ENCODE peak calls at places on chromosomes 6 and 20, in ten cellular contexts. O is GM06990, W is adrenal gland, A is upper lobe of left lung, K is nephron progenitor cell, X is testis, V is right lobe of liver, M is prostate gland, G is stomach, E is tibial artery. C is an unnamed sample.

GRCh38 chr6:116695398-116695797 is 14.4 kb downstream of the KPNA5 start:
- DNase-seq in V (no peak), K (no peak), X (no peak), G (no peak), M (no peak), A (no peak), E (no peak), W (no peak), O (peak), C (peak)

GRCh38 chr20:2729251-2729713 is 36.7 kb downstream of the EBF4 start:
- DNase-seq in G (no peak), K (no peak), W (no peak), M (no peak), V (no peak), E (no peak), X (no peak), A (no peak), O (no peak), C (no peak)

GRCh38 chr6:144360401-144360800 is 75.3 kb downstream of the UTRN start:
- DNase-seq in X (no peak), G (no peak), V (no peak), E (no peak), M (no peak), O (no peak), A (no peak), W (no peak), K (no peak), C (no peak)

GRCh38 chr6:20916081-20916480 is 381.8 kb downstream of the CDKAL1 start:
- DNase-seq in W (no peak), E (no peak), K (no peak), V (no peak), M (no peak), G (no peak), X (no peak), O (no peak), A (no peak), C (peak)

GRCh38 chr6:99495466-99495865 is 19.8 kb downstream of the USP45 start:
- DNase-seq in M (no peak), G (no peak), E (no peak), K (no peak), V (no peak), W (no peak), O (no peak), X (no peak), A (no peak), C (no peak)

GRCh38 chr6:73817238-73817637 is 121.2 kb downstream of the CD109 start:
- DNase-seq in M (no peak), G (no peak), K (no peak), X (no peak), E (no peak), O (no peak), V (no peak), W (no peak), A (no peak), C (no peak)

GRCh38 chr20:53128024-53128423 is 155.9 kb downstream of the TSHZ2 start:
- DNase-seq in W (no peak), E (no peak), V (no peak), K (no peak), A (no peak), X (no peak), G (no peak), O (no peak), M (no peak), C (no peak)

GRCh38 chr6:113858067-113858604 is 991 bp downstream of the MARCKS start:
- DNase-seq in K (peak), G (peak), O (peak), X (peak), V (peak), A (peak), E (peak), M (peak), W (peak), C (peak)

GRCh38 chr6:32170294-32170693 is 5.6 kb downstream of the AGPAT1 start:
- DNase-seq in X (no peak), O (no peak), G (no peak), K (no peak), W (no peak), V (no peak), A (no peak), E (no peak), M (no peak), C (no peak)

GRCh38 chr20:15703171-15703911 is 869.9 kb downstream of the KIF16B start:
- DNase-seq in M (no peak), K (no peak), V (no peak), E (no peak), G (no peak), X (no peak), O (no peak), A (no peak), W (no peak), C (peak)

GRCh38 chr6:121764493-121764892 is 329.0 kb downstream of the GJA1 start:
- DNase-seq in A (no peak), V (no peak), W (no peak), O (no peak), G (no peak), E (no peak), X (no peak), K (no peak), M (no peak), C (no peak)

GRCh38 chr20:12949429-12949980 is 59.3 kb upstream of the SPTLC3 start:
- DNase-seq in O (no peak), M (no peak), E (no peak), G (no peak), V (no peak), X (no peak), W (no peak), A (no peak), K (no peak), C (peak)

GRCh38 chr6:36809933-36810844 is 29.1 kb downstream of the CPNE5 start:
- DNase-seq in V (no peak), G (no peak), W (no peak), E (no peak), A (no peak), K (no peak), X (no peak), M (no peak), O (no peak), C (no peak)

GRCh38 chr20:21104466-21104761 is 1.7 kb downstream of the LINC00237 start:
- DNase-seq in O (no peak), E (no peak), A (no peak), K (no peak), X (no peak), V (no peak), G (no peak), W (no peak), M (no peak), C (no peak)

GRCh38 chr6:56849876-56850275 is 105.0 kb upstream of the BEND6 start:
- DNase-seq in O (no peak), K (no peak), A (no peak), G (no peak), X (peak), V (no peak), E (no peak), M (no peak), W (peak), C (peak)

GRCh38 chr20:47271216-47271615 is 85.3 kb downstream of the ZMYND8 start:
- DNase-seq in A (no peak), V (no peak), K (no peak), W (no peak), O (no peak), X (no peak), G (no peak), M (no peak), E (no peak), C (no peak)

GRCh38 chr6:33621396-33622388 is 570 bp downstream of the ITPR3 start:
- DNase-seq in A (peak), E (no peak), X (peak), W (no peak), V (no peak), O (peak), G (peak), K (peak), M (peak), C (no peak)

GRCh38 chr6:170128346-170128745 is 162.5 kb downstream of the DLL1 start:
- DNase-seq in W (no peak), E (peak), G (peak), O (no peak), K (no peak), V (peak), X (peak), M (no peak), A (peak), C (no peak)

GRCh38 chr20:14951707-14952106 is 614.3 kb upstream of the FLRT3 start:
- DNase-seq in A (no peak), X (no peak), W (no peak), E (no peak), O (no peak), G (no peak), V (no peak), M (no peak), K (no peak), C (peak)

GRCh38 chr6:132919476-132919875 is 105.1 kb downstream of the RPS12 start:
- DNase-seq in G (peak), E (peak), M (peak), W (peak), O (no peak), A (peak), X (peak), V (no peak), K (no peak), C (peak)

GRCh38 chr6:14055541-14055940 is 62.0 kb upstream of the CD83 start:
- DNase-seq in X (no peak), M (no peak), E (no peak), G (no peak), W (no peak), O (no peak), A (no peak), K (no peak), V (no peak), C (no peak)

GRCh38 chr6:111731404-111732195 is 125.9 kb upstream of the TRAF3IP2 start:
- DNase-seq in O (no peak), K (no peak), E (no peak), G (no peak), X (no peak), W (no peak), M (no peak), V (no peak), A (no peak), C (peak)

GRCh38 chr6:169099411-169100202 is 154.0 kb downstream of the THBS2 start:
- DNase-seq in X (no peak), K (no peak), O (no peak), V (no peak), G (no peak), E (no peak), A (no peak), W (no peak), M (no peak), C (peak)

GRCh38 chr6:9405369-9405768 is 970.0 kb upstream of the SLC35B3 start:
- DNase-seq in K (no peak), W (no peak), X (no peak), M (no peak), O (no peak), A (no peak), V (no peak), E (no peak), G (no peak), C (peak)

GRCh38 chr6:168315626-168316025 is 4.0 kb downstream of the DACT2 start:
- DNase-seq in X (no peak), O (no peak), M (no peak), G (no peak), W (no peak), K (no peak), V (no peak), A (no peak), E (no peak), C (no peak)

GRCh38 chr6:55643868-55644267 is 64.9 kb upstream of the HMGCLL1 start:
- DNase-seq in G (no peak), M (no peak), A (no peak), E (no peak), V (no peak), O (no peak), X (no peak), K (no peak), W (no peak), C (peak)

GRCh38 chr6:12585497-12585958 is 131.0 kb upstream of the PHACTR1 start:
- DNase-seq in V (no peak), K (no peak), X (no peak), M (no peak), W (no peak), O (no peak), G (peak), A (peak), E (peak), C (peak)

GRCh38 chr6:113018351-113019151 is 671.4 kb downstream of the RFPL4B start:
- DNase-seq in X (peak), W (peak), O (no peak), A (no peak), K (no peak), E (peak), V (no peak), G (no peak), M (peak), C (peak)

GRCh38 chr20:23078994-23079364 is 7.1 kb downstream of the CD93 start:
- DNase-seq in K (no peak), M (no peak), A (no peak), V (no peak), E (no peak), X (no peak), O (no peak), W (no peak), G (no peak), C (no peak)

GRCh38 chr6:135087803-135088202 is 33.2 kb upstream of the HBS1L start:
- DNase-seq in G (no peak), X (no peak), O (no peak), E (no peak), A (no peak), K (no peak), V (no peak), M (no peak), W (no peak), C (peak)

GRCh38 chr20:34907616-34908469 is 31.4 kb downstream of the ACSS2 start:
- DNase-seq in K (no peak), E (peak), X (peak), G (peak), W (peak), V (no peak), A (peak), M (peak), O (no peak), C (peak)

GRCh38 chr20:51014797-51015722 is 7.8 kb downstream of the KCNG1 start:
- DNase-seq in O (no peak), A (no peak), V (no peak), E (no peak), M (peak), W (peak), X (peak), G (peak), K (peak), C (peak)

GRCh38 chr6:99588618-99589289 is 17.9 kb upstream of the PRDM13 start:
- DNase-seq in G (peak), O (peak), W (peak), M (peak), A (peak), E (peak), X (peak), V (peak), K (peak), C (peak)

GRCh38 chr6:7146079-7146828 is 38.5 kb downstream of the RREB1 start:
- DNase-seq in V (peak), A (peak), G (peak), K (no peak), W (no peak), X (peak), M (peak), E (peak), O (peak), C (peak)

GRCh38 chr20:24934716-24935115 is 14.4 kb upstream of the CST7 start:
- DNase-seq in O (no peak), E (no peak), K (no peak), V (no peak), G (no peak), M (no peak), A (no peak), W (no peak), X (no peak), C (no peak)

GRCh38 chr6:75943381-75943780 is 129.1 kb downstream of the IMPG1 start:
- DNase-seq in G (no peak), V (no peak), X (no peak), W (no peak), A (no peak), E (no peak), K (no peak), O (no peak), M (no peak), C (no peak)

GRCh38 chr6:69825904-69826303 is 29.1 kb upstream of the LMBRD1 start:
- DNase-seq in A (no peak), W (no peak), E (no peak), M (no peak), V (no peak), K (no peak), O (no peak), X (no peak), G (no peak), C (peak)

GRCh38 chr6:41404221-41404866 is 68.9 kb downstream of the NCR2 start:
- DNase-seq in M (no peak), V (no peak), G (no peak), W (no peak), E (no peak), A (no peak), O (no peak), K (no peak), X (no peak), C (no peak)

GRCh38 chr6:72626126-72626525 is 4.3 kb downstream of the KCNQ5 start:
- DNase-seq in A (no peak), K (no peak), V (no peak), M (no peak), E (no peak), W (no peak), X (no peak), G (no peak), O (peak), C (no peak)

GRCh38 chr6:43120938-43121913 is 45.1 kb downstream of the PTK7 start:
- DNase-seq in M (no peak), V (no peak), X (peak), A (peak), K (no peak), O (no peak), E (peak), W (peak), G (no peak), C (peak)
- TF ChIP-seq CTCF in M (no peak), V (no peak), X (no peak), A (no peak), K (no peak), O (no peak), E (no peak), W (no peak), G (no peak), C (peak)

GRCh38 chr6:146770275-146770964 is 171.6 kb downstream of the ADGB start:
- DNase-seq in E (peak), G (no peak), K (no peak), X (no peak), A (peak), V (no peak), W (no peak), M (no peak), O (no peak), C (no peak)

GRCh38 chr6:146770965-146771735 is 172.4 kb downstream of the ADGB start:
- DNase-seq in W (peak), G (no peak), M (no peak), K (no peak), V (peak), A (peak), X (peak), O (no peak), E (peak), C (no peak)

DNA sequence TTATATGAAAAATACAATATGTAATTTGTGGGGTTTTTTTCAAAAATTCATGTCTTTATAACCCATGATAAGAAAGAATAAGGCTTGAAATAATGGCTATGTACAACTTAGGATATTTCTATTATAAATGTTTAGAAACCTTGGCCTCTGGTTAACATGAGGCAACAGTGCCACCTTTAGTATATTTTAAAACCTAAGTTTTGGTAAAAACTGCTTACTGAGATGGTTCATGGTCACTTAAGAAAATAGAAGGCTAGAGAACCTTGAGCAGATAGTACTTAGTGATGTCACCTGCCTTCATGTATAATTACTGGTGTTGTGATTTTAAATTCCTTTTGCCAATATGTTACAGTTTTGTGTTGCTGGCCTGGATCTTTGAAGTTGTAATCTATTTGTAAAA is 176.5 kb downstream of the ADGB start:
- DNase-seq in K (no peak), E (no peak), M (no peak), X (no peak), V (no peak), G (no peak), O (no peak), W (no peak), A (no peak), C (peak)
- TF ChIP-seq CTCF in K (no peak), E (no peak), M (no peak), X (no peak), V (no peak), G (no peak), O (no peak), W (no peak), A (no peak), C (no peak)

DNA sequence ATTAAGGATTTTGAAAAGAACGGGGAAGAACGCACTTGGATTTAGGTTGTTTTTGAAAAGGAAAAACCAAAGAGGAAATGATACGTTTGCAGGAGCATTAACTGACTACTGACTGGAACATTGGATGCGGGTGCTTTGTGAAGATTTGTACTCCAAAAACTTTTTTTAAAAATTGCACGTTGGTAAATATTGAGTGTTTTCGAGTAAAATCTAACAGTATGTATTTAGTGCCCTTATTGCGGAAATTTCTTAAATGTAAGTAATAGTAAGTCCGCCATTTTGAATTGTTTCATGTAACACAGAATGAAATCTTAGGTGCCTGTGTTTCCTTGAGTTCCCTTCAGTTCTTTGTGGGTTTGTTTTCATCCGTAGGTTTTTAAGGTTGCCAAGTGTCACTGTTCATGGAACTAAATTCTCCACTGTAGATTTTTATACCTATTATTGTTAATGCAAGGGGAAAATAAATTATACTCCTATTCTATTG is 15.2 kb upstream of the LIN28B start:
- DNase-seq in K (no peak), X (no peak), A (no peak), M (no peak), W (no peak), V (no peak), E (no peak), G (no peak), O (no peak), C (no peak)
- TF ChIP-seq CTCF in K (peak), X (no peak), A (no peak), M (no peak), W (no peak), V (no peak), E (no peak), G (no peak), O (no peak), C (no peak)

GRCh38 chr20:4569092-4569491 is 152.6 kb upstream of the PRND start:
- DNase-seq in G (no peak), A (no peak), O (no peak), W (no peak), V (no peak), K (peak), M (no peak), X (no peak), E (no peak), C (no peak)
- TF ChIP-seq CTCF in G (no peak), A (no peak), O (peak), W (no peak), V (no peak), K (peak), M (no peak), X (no peak), E (no peak), C (peak)

GRCh38 chr6:95354551-95354950 is 222.8 kb upstream of the MANEA start:
- DNase-seq in G (no peak), X (no peak), M (no peak), W (no peak), E (no peak), V (no peak), K (no peak), O (no peak), A (no peak), C (no peak)

GRCh38 chr6:95357380-95358025 is 219.8 kb upstream of the MANEA start:
- DNase-seq in W (no peak), A (no peak), K (no peak), V (no peak), G (no peak), X (no peak), E (no peak), M (no peak), O (no peak), C (no peak)

DNA sequence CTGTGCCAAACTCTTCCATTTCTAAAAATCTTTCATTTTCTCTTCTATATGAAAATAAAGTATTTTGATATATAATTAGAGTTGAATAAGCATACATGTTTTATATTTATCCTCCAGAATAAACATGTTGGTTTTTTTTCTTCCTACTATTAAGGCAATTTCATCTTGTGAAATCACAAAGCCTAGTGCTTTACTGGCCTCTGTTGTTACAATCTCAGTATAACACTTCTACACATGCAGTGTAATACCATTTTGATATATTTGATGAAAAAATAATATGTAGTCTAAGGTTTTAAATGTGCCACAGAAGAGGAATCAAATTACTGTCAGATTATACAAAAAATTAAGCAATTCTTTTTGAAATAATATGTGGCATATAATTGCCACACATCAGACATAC is 225.3 kb upstream of the MANEA start:
- DNase-seq in E (no peak), G (no peak), M (no peak), K (no peak), V (no peak), A (no peak), O (no peak), X (no peak), W (no peak), C (peak)
- TF ChIP-seq CTCF in E (no peak), G (no peak), M (no peak), K (no peak), V (no peak), A (no peak), O (no peak), X (no peak), W (peak), C (peak)